ENCODE peak calls at places on chromosomes 6 and 20, in six cellular contexts. One of them, this sample, is unnamed.

GRCh38 chr6:36697481-36697903 is at the start of gene RAB44:
- DNase-seq in upper lobe of right lung: peak; percentile 54
- DNase-seq in lower lobe of right lung: peak; percentile 54
- DNase-seq in stimulated activated CD4-positive, alpha-beta T cell treated with anti-CD3 and anti-CD28 coated beads, Interleukin-2, amount 100 ng/mL, for 48 hours: no peak
- DNase-seq in Peyer's patch: peak; percentile 46
- DNase-seq in GM20000: no peak
- DNase-seq in this sample: no peak

GRCh38 chr6:151034825-151035781 is 169.6 kb downstream of the MTHFD1L start:
- DNase-seq in upper lobe of right lung: no peak
- DNase-seq in lower lobe of right lung: no peak
- DNase-seq in stimulated activated CD4-positive, alpha-beta T cell treated with anti-CD3 and anti-CD28 coated beads, Interleukin-2, amount 100 ng/mL, for 48 hours: no peak
- DNase-seq in Peyer's patch: no peak
- DNase-seq in GM20000: no peak
- DNase-seq in this sample: no peak

GRCh38 chr20:21505161-21505809 is 8.6 kb downstream of the NKX2-2 start:
- DNase-seq in upper lobe of right lung: peak; percentile 87
- DNase-seq in lower lobe of right lung: peak; percentile 85
- DNase-seq in stimulated activated CD4-positive, alpha-beta T cell treated with anti-CD3 and anti-CD28 coated beads, Interleukin-2, amount 100 ng/mL, for 48 hours: peak; percentile 94
- DNase-seq in Peyer's patch: peak; percentile 80
- DNase-seq in GM20000: peak; percentile 88
- DNase-seq in this sample: no peak

GRCh38 chr6:33297406-33297955 is 1.3 kb downstream of the RGL2 start:
- DNase-seq in upper lobe of right lung: peak; percentile 88
- DNase-seq in lower lobe of right lung: peak; percentile 80
- DNase-seq in stimulated activated CD4-positive, alpha-beta T cell treated with anti-CD3 and anti-CD28 coated beads, Interleukin-2, amount 100 ng/mL, for 48 hours: no peak
- DNase-seq in Peyer's patch: peak; percentile 66
- DNase-seq in GM20000: peak; percentile 57
- DNase-seq in this sample: no peak

GRCh38 chr6:168851460-168852103 is 402.1 kb downstream of the THBS2 start:
- DNase-seq in upper lobe of right lung: no peak
- DNase-seq in lower lobe of right lung: no peak
- DNase-seq in stimulated activated CD4-positive, alpha-beta T cell treated with anti-CD3 and anti-CD28 coated beads, Interleukin-2, amount 100 ng/mL, for 48 hours: no peak
- DNase-seq in Peyer's patch: no peak
- DNase-seq in GM20000: no peak
- DNase-seq in this sample: peak; percentile 2

GRCh38 chr6:137405806-137406205 is 88.4 kb downstream of the OLIG3 start:
- DNase-seq in upper lobe of right lung: no peak
- DNase-seq in lower lobe of right lung: no peak
- DNase-seq in stimulated activated CD4-positive, alpha-beta T cell treated with anti-CD3 and anti-CD28 coated beads, Interleukin-2, amount 100 ng/mL, for 48 hours: no peak
- DNase-seq in Peyer's patch: no peak
- DNase-seq in GM20000: no peak
- DNase-seq in this sample: no peak

GRCh38 chr6:140988780-140989179 is 1143.9 kb upstream of the GJE1 start:
- DNase-seq in upper lobe of right lung: no peak
- DNase-seq in lower lobe of right lung: no peak
- DNase-seq in stimulated activated CD4-positive, alpha-beta T cell treated with anti-CD3 and anti-CD28 coated beads, Interleukin-2, amount 100 ng/mL, for 48 hours: no peak
- DNase-seq in Peyer's patch: no peak
- DNase-seq in GM20000: no peak
- DNase-seq in this sample: no peak

GRCh38 chr20:52683761-52684160 is 288.4 kb upstream of the TSHZ2 start:
- DNase-seq in upper lobe of right lung: no peak
- DNase-seq in lower lobe of right lung: no peak
- DNase-seq in stimulated activated CD4-positive, alpha-beta T cell treated with anti-CD3 and anti-CD28 coated beads, Interleukin-2, amount 100 ng/mL, for 48 hours: no peak
- DNase-seq in Peyer's patch: no peak
- DNase-seq in GM20000: no peak
- DNase-seq in this sample: no peak

GRCh38 chr6:166872431-166873139 is 83.8 kb downstream of the RNASET2 start:
- DNase-seq in upper lobe of right lung: no peak
- DNase-seq in lower lobe of right lung: no peak
- DNase-seq in stimulated activated CD4-positive, alpha-beta T cell treated with anti-CD3 and anti-CD28 coated beads, Interleukin-2, amount 100 ng/mL, for 48 hours: no peak
- DNase-seq in Peyer's patch: no peak
- DNase-seq in GM20000: no peak
- DNase-seq in this sample: no peak

GRCh38 chr6:2448826-2449571 is 203.6 kb upstream of the GMDS start:
- DNase-seq in upper lobe of right lung: no peak
- DNase-seq in lower lobe of right lung: no peak
- DNase-seq in stimulated activated CD4-positive, alpha-beta T cell treated with anti-CD3 and anti-CD28 coated beads, Interleukin-2, amount 100 ng/mL, for 48 hours: no peak
- DNase-seq in Peyer's patch: peak; percentile 63
- DNase-seq in GM20000: peak; percentile 62
- DNase-seq in this sample: peak; percentile 65

GRCh38 chr6:53837875-53838806 is 43.3 kb downstream of the LRRC1 start:
- DNase-seq in upper lobe of right lung: no peak
- DNase-seq in lower lobe of right lung: no peak
- DNase-seq in stimulated activated CD4-positive, alpha-beta T cell treated with anti-CD3 and anti-CD28 coated beads, Interleukin-2, amount 100 ng/mL, for 48 hours: no peak
- DNase-seq in Peyer's patch: no peak
- DNase-seq in GM20000: no peak
- DNase-seq in this sample: no peak

GRCh38 chr20:23640873-23641667 is 3.3 kb upstream of the CST3 start:
- DNase-seq in upper lobe of right lung: no peak
- DNase-seq in lower lobe of right lung: no peak
- DNase-seq in stimulated activated CD4-positive, alpha-beta T cell treated with anti-CD3 and anti-CD28 coated beads, Interleukin-2, amount 100 ng/mL, for 48 hours: no peak
- DNase-seq in Peyer's patch: no peak
- DNase-seq in GM20000: no peak
- DNase-seq in this sample: no peak

GRCh38 chr20:50704514-50704913 is 13.2 kb upstream of the RIPOR3 start:
- DNase-seq in upper lobe of right lung: no peak
- DNase-seq in lower lobe of right lung: no peak
- DNase-seq in stimulated activated CD4-positive, alpha-beta T cell treated with anti-CD3 and anti-CD28 coated beads, Interleukin-2, amount 100 ng/mL, for 48 hours: no peak
- DNase-seq in Peyer's patch: no peak
- DNase-seq in GM20000: no peak
- DNase-seq in this sample: no peak

GRCh38 chr20:48919882-48920526 is 1.5 kb upstream of the ARFGEF2 start:
- DNase-seq in upper lobe of right lung: no peak
- DNase-seq in lower lobe of right lung: no peak
- DNase-seq in stimulated activated CD4-positive, alpha-beta T cell treated with anti-CD3 and anti-CD28 coated beads, Interleukin-2, amount 100 ng/mL, for 48 hours: no peak
- DNase-seq in Peyer's patch: peak; percentile 61
- DNase-seq in GM20000: no peak
- DNase-seq in this sample: no peak

GRCh38 chr6:113821445-113821844 is 35.7 kb upstream of the MARCKS start:
- DNase-seq in upper lobe of right lung: no peak
- DNase-seq in lower lobe of right lung: no peak
- DNase-seq in stimulated activated CD4-positive, alpha-beta T cell treated with anti-CD3 and anti-CD28 coated beads, Interleukin-2, amount 100 ng/mL, for 48 hours: no peak
- DNase-seq in Peyer's patch: no peak
- DNase-seq in GM20000: no peak
- DNase-seq in this sample: no peak

GRCh38 chr6:142207265-142207877 is 60.3 kb downstream of the VTA1 start:
- DNase-seq in upper lobe of right lung: no peak
- DNase-seq in lower lobe of right lung: peak; percentile 51
- DNase-seq in stimulated activated CD4-positive, alpha-beta T cell treated with anti-CD3 and anti-CD28 coated beads, Interleukin-2, amount 100 ng/mL, for 48 hours: peak; percentile 34
- DNase-seq in Peyer's patch: peak; percentile 66
- DNase-seq in GM20000: no peak
- DNase-seq in this sample: peak; percentile 25

GRCh38 chr6:38155576-38156204 is 336.2 kb downstream of the ZFAND3 start:
- DNase-seq in upper lobe of right lung: peak; percentile 51
- DNase-seq in lower lobe of right lung: no peak
- DNase-seq in stimulated activated CD4-positive, alpha-beta T cell treated with anti-CD3 and anti-CD28 coated beads, Interleukin-2, amount 100 ng/mL, for 48 hours: no peak
- DNase-seq in Peyer's patch: no peak
- DNase-seq in GM20000: no peak
- DNase-seq in this sample: no peak

GRCh38 chr20:1177680-1178079 is 7.1 kb downstream of the TMEM74B start:
- DNase-seq in upper lobe of right lung: no peak
- DNase-seq in lower lobe of right lung: no peak
- DNase-seq in stimulated activated CD4-positive, alpha-beta T cell treated with anti-CD3 and anti-CD28 coated beads, Interleukin-2, amount 100 ng/mL, for 48 hours: no peak
- DNase-seq in Peyer's patch: no peak
- DNase-seq in GM20000: no peak
- DNase-seq in this sample: no peak

GRCh38 chr20:18724077-18724476 is 89.5 kb upstream of the SCP2D1 start:
- DNase-seq in upper lobe of right lung: no peak
- DNase-seq in lower lobe of right lung: no peak
- DNase-seq in stimulated activated CD4-positive, alpha-beta T cell treated with anti-CD3 and anti-CD28 coated beads, Interleukin-2, amount 100 ng/mL, for 48 hours: no peak
- DNase-seq in Peyer's patch: no peak
- DNase-seq in GM20000: no peak
- DNase-seq in this sample: no peak

GRCh38 chr6:154535146-154535545 is 24.7 kb upstream of the CNKSR3 start:
- DNase-seq in upper lobe of right lung: no peak
- DNase-seq in lower lobe of right lung: no peak
- DNase-seq in stimulated activated CD4-positive, alpha-beta T cell treated with anti-CD3 and anti-CD28 coated beads, Interleukin-2, amount 100 ng/mL, for 48 hours: no peak
- DNase-seq in Peyer's patch: no peak
- DNase-seq in GM20000: no peak
- DNase-seq in this sample: no peak

GRCh38 chr6:36834576-36835293 is 4.5 kb downstream of the CPNE5 start:
- DNase-seq in upper lobe of right lung: no peak
- DNase-seq in lower lobe of right lung: no peak
- DNase-seq in stimulated activated CD4-positive, alpha-beta T cell treated with anti-CD3 and anti-CD28 coated beads, Interleukin-2, amount 100 ng/mL, for 48 hours: no peak
- DNase-seq in Peyer's patch: no peak
- DNase-seq in GM20000: no peak
- DNase-seq in this sample: no peak

GRCh38 chr6:17347012-17347411 is 46.4 kb upstream of the CAP2 start:
- DNase-seq in upper lobe of right lung: no peak
- DNase-seq in lower lobe of right lung: no peak
- DNase-seq in stimulated activated CD4-positive, alpha-beta T cell treated with anti-CD3 and anti-CD28 coated beads, Interleukin-2, amount 100 ng/mL, for 48 hours: no peak
- DNase-seq in Peyer's patch: no peak
- DNase-seq in GM20000: no peak
- DNase-seq in this sample: no peak

GRCh38 chr6:30837870-30838269 is 46.4 kb upstream of the DDR1 start:
- DNase-seq in upper lobe of right lung: no peak
- DNase-seq in lower lobe of right lung: no peak
- DNase-seq in stimulated activated CD4-positive, alpha-beta T cell treated with anti-CD3 and anti-CD28 coated beads, Interleukin-2, amount 100 ng/mL, for 48 hours: no peak
- DNase-seq in Peyer's patch: no peak
- DNase-seq in GM20000: no peak
- DNase-seq in this sample: no peak

GRCh38 chr6:48990746-48991145 is 472.3 kb downstream of the MMUT start:
- DNase-seq in upper lobe of right lung: no peak
- DNase-seq in lower lobe of right lung: no peak
- DNase-seq in stimulated activated CD4-positive, alpha-beta T cell treated with anti-CD3 and anti-CD28 coated beads, Interleukin-2, amount 100 ng/mL, for 48 hours: no peak
- DNase-seq in Peyer's patch: no peak
- DNase-seq in GM20000: no peak
- DNase-seq in this sample: no peak

GRCh38 chr6:137223370-137224131 is 4.4 kb upstream of the IFNGR1 start:
- DNase-seq in upper lobe of right lung: no peak
- DNase-seq in lower lobe of right lung: no peak
- DNase-seq in stimulated activated CD4-positive, alpha-beta T cell treated with anti-CD3 and anti-CD28 coated beads, Interleukin-2, amount 100 ng/mL, for 48 hours: no peak
- DNase-seq in Peyer's patch: no peak
- DNase-seq in GM20000: no peak
- DNase-seq in this sample: no peak

GRCh38 chr20:32509639-32510066 is 75.5 kb downstream of the NOL4L start:
- DNase-seq in upper lobe of right lung: no peak
- DNase-seq in lower lobe of right lung: no peak
- DNase-seq in stimulated activated CD4-positive, alpha-beta T cell treated with anti-CD3 and anti-CD28 coated beads, Interleukin-2, amount 100 ng/mL, for 48 hours: no peak
- DNase-seq in Peyer's patch: peak; percentile 82
- DNase-seq in GM20000: peak; percentile 45
- DNase-seq in this sample: no peak

GRCh38 chr6:15132854-15133670 is 112.8 kb upstream of the JARID2 start:
- DNase-seq in upper lobe of right lung: no peak
- DNase-seq in lower lobe of right lung: no peak
- DNase-seq in stimulated activated CD4-positive, alpha-beta T cell treated with anti-CD3 and anti-CD28 coated beads, Interleukin-2, amount 100 ng/mL, for 48 hours: no peak
- DNase-seq in Peyer's patch: peak; percentile 60
- DNase-seq in GM20000: no peak
- DNase-seq in this sample: no peak

GRCh38 chr6:95280690-95281273 is 296.6 kb upstream of the MANEA start:
- DNase-seq in upper lobe of right lung: no peak
- DNase-seq in lower lobe of right lung: no peak
- DNase-seq in stimulated activated CD4-positive, alpha-beta T cell treated with anti-CD3 and anti-CD28 coated beads, Interleukin-2, amount 100 ng/mL, for 48 hours: no peak
- DNase-seq in Peyer's patch: no peak
- DNase-seq in GM20000: peak; percentile 2
- DNase-seq in this sample: no peak

GRCh38 chr20:52001999-52002666 is 189.4 kb downstream of the ZFP64 start:
- DNase-seq in upper lobe of right lung: no peak
- DNase-seq in lower lobe of right lung: no peak
- DNase-seq in stimulated activated CD4-positive, alpha-beta T cell treated with anti-CD3 and anti-CD28 coated beads, Interleukin-2, amount 100 ng/mL, for 48 hours: no peak
- DNase-seq in Peyer's patch: no peak
- DNase-seq in GM20000: no peak
- DNase-seq in this sample: no peak

GRCh38 chr6:21457647-21458046 is 135.9 kb upstream of the SOX4 start:
- DNase-seq in upper lobe of right lung: no peak
- DNase-seq in lower lobe of right lung: no peak
- DNase-seq in stimulated activated CD4-positive, alpha-beta T cell treated with anti-CD3 and anti-CD28 coated beads, Interleukin-2, amount 100 ng/mL, for 48 hours: no peak
- DNase-seq in Peyer's patch: no peak
- DNase-seq in GM20000: no peak
- DNase-seq in this sample: no peak

GRCh38 chr6:168284187-168284586 is 35.4 kb downstream of the DACT2 start:
- DNase-seq in upper lobe of right lung: no peak
- DNase-seq in lower lobe of right lung: no peak
- DNase-seq in stimulated activated CD4-positive, alpha-beta T cell treated with anti-CD3 and anti-CD28 coated beads, Interleukin-2, amount 100 ng/mL, for 48 hours: no peak
- DNase-seq in Peyer's patch: peak; percentile 27
- DNase-seq in GM20000: no peak
- DNase-seq in this sample: no peak

GRCh38 chr6:47179286-47179685 is 130.4 kb downstream of the TNFRSF21 start:
- DNase-seq in upper lobe of right lung: no peak
- DNase-seq in lower lobe of right lung: no peak
- DNase-seq in stimulated activated CD4-positive, alpha-beta T cell treated with anti-CD3 and anti-CD28 coated beads, Interleukin-2, amount 100 ng/mL, for 48 hours: no peak
- DNase-seq in Peyer's patch: no peak
- DNase-seq in GM20000: no peak
- DNase-seq in this sample: no peak

GRCh38 chr6:155132617-155133016 is 131.2 kb upstream of the CLDN20 start:
- DNase-seq in upper lobe of right lung: no peak
- DNase-seq in lower lobe of right lung: no peak
- DNase-seq in stimulated activated CD4-positive, alpha-beta T cell treated with anti-CD3 and anti-CD28 coated beads, Interleukin-2, amount 100 ng/mL, for 48 hours: no peak
- DNase-seq in Peyer's patch: no peak
- DNase-seq in GM20000: no peak
- DNase-seq in this sample: no peak

GRCh38 chr6:101365181-101365580 is 28.3 kb upstream of the GRIK2 start:
- DNase-seq in upper lobe of right lung: no peak
- DNase-seq in lower lobe of right lung: no peak
- DNase-seq in stimulated activated CD4-positive, alpha-beta T cell treated with anti-CD3 and anti-CD28 coated beads, Interleukin-2, amount 100 ng/mL, for 48 hours: no peak
- DNase-seq in Peyer's patch: no peak
- DNase-seq in GM20000: no peak
- DNase-seq in this sample: no peak

GRCh38 chr6:1625926-1626413 is 16.3 kb downstream of the FOXC1 start:
- DNase-seq in upper lobe of right lung: no peak
- DNase-seq in lower lobe of right lung: no peak
- DNase-seq in stimulated activated CD4-positive, alpha-beta T cell treated with anti-CD3 and anti-CD28 coated beads, Interleukin-2, amount 100 ng/mL, for 48 hours: no peak
- DNase-seq in Peyer's patch: no peak
- DNase-seq in GM20000: no peak
- DNase-seq in this sample: no peak

GRCh38 chr20:2151805-2152727 is 50.4 kb downstream of the STK35 start:
- DNase-seq in upper lobe of right lung: no peak
- DNase-seq in lower lobe of right lung: no peak
- DNase-seq in stimulated activated CD4-positive, alpha-beta T cell treated with anti-CD3 and anti-CD28 coated beads, Interleukin-2, amount 100 ng/mL, for 48 hours: no peak
- DNase-seq in Peyer's patch: no peak
- DNase-seq in GM20000: no peak
- DNase-seq in this sample: no peak

This sample was measured in amniotic stem cell.